ENCODE peak calls at places on chromosome 10, in four cellular contexts. S is NCI-H1092; D is activated effector memory CD4-positive, alpha-beta T cell treated with anti-CD3 and anti-CD28 coated beads, Interleukin-2, amount 50 U/mL, for 16 hours; V is stimulated activated CD4-positive, alpha-beta T cell treated with anti-CD3 and anti-CD28 coated beads, Interleukin-2, amount 100 ng/mL, for 48 hours. M is an unnamed sample.

GRCh38 chr10:127090135-127090534 is 106.3 kb downstream of the INSYN2A start:
- DNase-seq in D (no peak), S (no peak), V (no peak), M (no peak)

GRCh38 chr10:35898722-35899485 is 256.8 kb upstream of the FZD8 start:
- DNase-seq in S (no peak), V (no peak), D (no peak), M (no peak)

GRCh38 chr10:102219370-102219769 is 6.7 kb upstream of the ELOVL3 start:
- DNase-seq in V (no peak), S (no peak), D (no peak), M (no peak)

GRCh38 chr10:128414568-128414967 is 288.3 kb upstream of the MKI67 start:
- DNase-seq in D (no peak), V (no peak), S (no peak), M (no peak)

GRCh38 chr10:73117976-73118743 is 7.9 kb downstream of the NUDT13 start:
- DNase-seq in D (no peak), S (no peak), V (no peak), M (no peak)

GRCh38 chr10:79186742-79187544 is 118.2 kb downstream of the ZMIZ1 start:
- DNase-seq in S (no peak), D (no peak), V (no peak), M (no peak)

GRCh38 chr10:89414879-89415821 is 782 bp downstream of the IFIT5 start:
- DNase-seq in D (peak; percentile 79), S (no peak), V (peak; percentile 20), M (no peak)

GRCh38 chr10:102775201-102775972 is 31.6 kb downstream of the WBP1L start:
- DNase-seq in V (no peak), S (no peak), D (no peak), M (no peak)

GRCh38 chr10:104246981-104247380 is 7.7 kb upstream of the GSTO1 start:
- DNase-seq in V (no peak), D (no peak), S (no peak), M (no peak)

GRCh38 chr10:7399533-7399932 is 11.3 kb downstream of the SFMBT2 start:
- DNase-seq in V (no peak), D (no peak), S (no peak), M (no peak)

GRCh38 chr10:5587151-5588079 is 62.7 kb downstream of the CALML3 start:
- DNase-seq in V (no peak), D (peak; percentile 54), S (peak; percentile 33), M (no peak)

GRCh38 chr10:130179640-130180039 is 43.4 kb downstream of the GLRX3 start:
- DNase-seq in V (no peak), S (no peak), D (no peak), M (no peak)

GRCh38 chr10:105503714-105504113 is 862.6 kb downstream of the SORCS3 start:
- DNase-seq in S (no peak), V (no peak), D (no peak), M (no peak)

GRCh38 chr10:72875250-72876055 is 18.1 kb upstream of the OIT3 start:
- DNase-seq in S (no peak), D (no peak), V (no peak), M (no peak)

GRCh38 chr10:123241391-123242141 is 87.4 kb downstream of the BUB3 start:
- DNase-seq in D (peak; percentile 76), S (no peak), V (peak; percentile 2), M (no peak)

GRCh38 chr10:104020020-104020419 is 53.1 kb downstream of the SLK start:
- DNase-seq in D (no peak), S (no peak), V (no peak), M (no peak)

M was measured in NCI-H187 treated with DMSO at 0.1 percent for 48 hours.